ENCODE peak calls at places on chromosomes 4 and X, in five cellular contexts. M, J, T, H and S are unnamed samples.
A peak's percentile ranks its signal among the peaks of the same experiment; 100 is the strongest.

GRCh38 chrX:1618689-1619088 is 3.8 kb downstream of the ASMT start:
- DNase-seq in M (peak; percentile 39), J (no peak), T (no peak), H (no peak), S (no peak)

GRCh38 chr4:153514001-153514526 is 47.9 kb downstream of the TMEM131L start:
- DNase-seq in M (no peak), J (peak; percentile 54), T (no peak), H (peak; percentile 81), S (no peak)

GRCh38 chr4:48780867-48781219 is 764 bp upstream of the FRYL start:
- DNase-seq in M (no peak), J (no peak), T (peak; percentile 43), H (peak; percentile 52), S (no peak)

GRCh38 chr4:126790633-126791032 is 842.1 kb upstream of the INTU start:
- DNase-seq in M (no peak), J (no peak), T (no peak), H (peak; percentile 28), S (no peak)

GRCh38 chr4:123786955-123787354 is 390.4 kb downstream of the SPRY1 start:
- DNase-seq in M (no peak), J (no peak), T (no peak), H (no peak), S (no peak)

GRCh38 chrX:49079489-49080428 is at the start of gene WDR45:
- DNase-seq in M (peak; percentile 44), J (peak; percentile 75), T (peak; percentile 75), H (peak; percentile 59), S (peak; percentile 81)

GRCh38 chr4:141871086-141871485 is 234.7 kb downstream of the IL15 start:
- DNase-seq in M (no peak), J (no peak), T (no peak), H (no peak), S (no peak)

GRCh38 chrX:45157647-45158046 is 43.0 kb downstream of the DIPK2B start:
- DNase-seq in M (no peak), J (no peak), T (no peak), H (no peak), S (no peak)

GRCh38 chr4:76886848-76887441 is 11.0 kb downstream of the SOWAHB start:
- DNase-seq in M (no peak), J (no peak), T (no peak), H (no peak), S (no peak)

GRCh38 chrX:113522814-113523213 is 682.2 kb upstream of the AMOT start:
- DNase-seq in M (no peak), J (no peak), T (no peak), H (no peak), S (peak; percentile 17)

DNA sequence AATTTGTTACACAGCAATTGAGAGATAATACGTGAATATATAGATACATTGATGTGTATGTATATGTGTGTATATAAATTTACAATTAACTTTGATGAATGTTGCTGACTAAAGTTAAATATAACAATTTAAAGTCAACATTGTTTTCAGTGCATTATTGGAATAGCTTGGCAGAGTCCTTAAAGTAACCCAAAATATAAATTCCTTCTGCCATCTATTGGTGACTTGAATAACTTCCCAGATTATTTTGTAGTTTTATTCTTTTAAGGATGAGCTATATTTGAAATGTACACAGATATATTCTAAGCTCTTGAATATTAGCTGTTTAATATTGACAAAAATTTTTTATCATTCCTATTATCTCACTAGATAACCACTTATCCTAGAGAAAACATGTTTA is 298.2 kb upstream of the FSTL5 start:
- DNase-seq in M (no peak), J (peak; percentile 25), T (no peak), H (no peak), S (no peak)
- TF ChIP-seq CTCF in M (no peak), J (peak; percentile 50), T (no peak), H (no peak), S (no peak)

DNA sequence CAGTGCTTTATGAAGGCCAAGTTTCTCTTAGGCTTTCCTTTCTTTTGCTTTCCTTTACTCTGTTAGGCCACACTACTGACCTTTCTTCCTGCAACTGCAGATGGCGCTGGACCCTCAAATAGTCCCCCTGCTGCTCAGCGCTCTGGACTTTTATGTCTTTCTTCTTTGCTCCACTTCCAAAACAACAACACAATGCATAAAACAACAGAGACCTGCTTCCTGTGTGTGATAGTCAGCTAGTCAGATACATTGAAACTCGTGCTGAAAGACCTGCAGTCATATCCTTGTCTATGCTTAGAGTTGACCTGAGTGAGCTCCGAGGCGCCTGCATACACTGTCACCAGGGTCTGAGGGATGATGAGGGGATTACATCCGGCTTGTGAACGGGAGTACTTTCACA is 108.9 kb upstream of the TEX13D start:
- DNase-seq in M (peak; percentile 17), J (peak; percentile 57), T (no peak), H (no peak), S (no peak)
- TF ChIP-seq CTCF in M (peak; percentile 30), J (peak; percentile 53), T (no peak), H (no peak), S (no peak)

DNA sequence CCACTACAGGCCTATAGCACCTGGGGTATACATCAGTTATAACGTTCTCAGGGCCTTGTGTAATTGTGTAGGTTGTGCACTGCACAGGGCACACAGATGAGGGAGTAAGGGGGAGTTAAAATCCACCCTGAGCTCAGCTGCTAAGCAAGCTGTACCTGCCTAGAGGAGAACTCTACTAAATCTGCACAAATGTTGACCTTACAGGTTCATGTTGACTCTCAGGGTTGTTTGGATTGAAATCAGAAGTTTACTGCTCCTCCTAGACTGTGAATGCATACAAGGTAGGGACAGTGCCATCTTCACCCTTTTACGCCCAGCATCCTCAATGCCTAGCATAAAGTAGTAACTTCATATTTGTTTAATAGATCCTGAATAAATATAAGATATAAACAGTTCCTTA is 89.8 kb downstream of the SMARCA1 start:
- DNase-seq in M (no peak), J (no peak), T (no peak), H (no peak), S (no peak)
- TF ChIP-seq CTCF in M (no peak), J (no peak), T (no peak), H (no peak), S (no peak)

DNA sequence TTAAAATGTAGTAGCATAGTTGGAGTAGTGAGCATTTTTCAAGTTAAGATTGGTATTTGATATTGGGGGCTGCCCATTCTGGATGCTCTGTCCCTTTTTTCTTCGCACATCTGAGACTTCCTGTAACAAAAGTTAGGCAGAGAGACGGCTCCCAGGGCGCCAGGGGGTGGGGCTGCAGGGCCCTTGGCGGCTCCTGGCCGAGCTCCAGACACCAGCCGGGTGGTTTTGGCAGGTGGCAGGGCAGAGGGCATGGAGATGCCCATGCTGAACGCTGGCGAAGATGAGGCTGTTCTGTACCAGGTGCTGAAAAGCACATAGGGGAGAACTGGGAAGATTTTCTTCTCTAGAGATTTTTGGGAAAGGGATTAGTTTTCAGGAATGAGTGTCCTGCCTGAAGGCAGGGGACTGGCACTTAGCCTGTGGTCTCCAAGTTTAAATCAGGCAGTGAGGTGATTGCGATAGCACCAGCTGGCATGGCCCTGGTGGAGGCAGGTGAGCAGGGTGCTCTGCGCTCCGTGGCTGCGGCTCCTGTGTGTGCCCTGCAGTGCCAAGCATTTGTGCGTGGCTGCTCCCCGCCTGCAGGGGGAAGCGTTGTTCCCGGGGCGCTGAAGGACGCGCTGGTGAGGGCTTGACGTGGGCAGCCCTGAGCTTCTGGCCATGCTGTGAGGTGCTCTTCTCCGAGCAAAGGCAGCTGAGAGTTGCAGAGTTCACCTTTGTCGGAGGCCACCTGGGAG is 23.6 kb upstream of the HGFAC start:
- DNase-seq in M (peak; percentile 63), J (no peak), T (no peak), H (no peak), S (no peak)
- TF ChIP-seq CTCF in M (peak; percentile 33), J (peak; percentile 46), T (no peak), H (peak; percentile 48), S (no peak)

GRCh38 chrX:11789809-11790208 is 31.8 kb downstream of the MSL3 start:
- DNase-seq in M (no peak), J (no peak), T (no peak), H (no peak), S (no peak)

GRCh38 chrX:11786862-11787261 is 28.8 kb downstream of the MSL3 start:
- DNase-seq in M (no peak), J (no peak), T (no peak), H (no peak), S (no peak)

GRCh38 chrX:11784543-11784942 is 26.5 kb downstream of the MSL3 start:
- DNase-seq in M (no peak), J (no peak), T (no peak), H (no peak), S (no peak)

GRCh38 chrX:11791090-11791489 is 33.1 kb downstream of the MSL3 start:
- DNase-seq in M (peak; percentile 8), J (no peak), T (no peak), H (no peak), S (no peak)

DNA sequence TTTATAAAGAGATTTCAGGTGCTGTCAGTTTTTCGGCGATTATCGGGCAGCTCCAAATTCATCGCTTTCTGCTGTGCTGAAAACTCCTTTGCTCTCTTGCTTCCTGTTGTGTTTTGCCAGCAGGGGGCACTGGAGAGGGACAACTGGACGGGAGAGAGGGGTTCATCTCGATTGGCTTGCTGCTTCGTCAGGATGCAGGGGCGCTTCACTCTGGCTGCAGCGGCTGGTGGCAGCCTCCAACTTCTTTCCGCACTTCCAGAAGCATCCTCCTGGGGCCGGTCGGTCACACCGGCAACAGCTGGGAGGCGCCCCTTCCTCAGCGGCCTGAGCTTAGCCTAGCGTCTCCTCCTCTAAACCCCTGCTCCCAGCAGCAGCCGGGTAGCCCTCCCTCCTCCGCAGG is 29.5 kb downstream of the MSL3 start:
- DNase-seq in M (peak; percentile 85), J (peak; percentile 72), T (peak; percentile 71), H (peak; percentile 53), S (peak; percentile 21)
- TF ChIP-seq CTCF in M (peak; percentile 32), J (peak; percentile 66), T (peak; percentile 46), H (peak; percentile 79), S (peak; percentile 48)

DNA sequence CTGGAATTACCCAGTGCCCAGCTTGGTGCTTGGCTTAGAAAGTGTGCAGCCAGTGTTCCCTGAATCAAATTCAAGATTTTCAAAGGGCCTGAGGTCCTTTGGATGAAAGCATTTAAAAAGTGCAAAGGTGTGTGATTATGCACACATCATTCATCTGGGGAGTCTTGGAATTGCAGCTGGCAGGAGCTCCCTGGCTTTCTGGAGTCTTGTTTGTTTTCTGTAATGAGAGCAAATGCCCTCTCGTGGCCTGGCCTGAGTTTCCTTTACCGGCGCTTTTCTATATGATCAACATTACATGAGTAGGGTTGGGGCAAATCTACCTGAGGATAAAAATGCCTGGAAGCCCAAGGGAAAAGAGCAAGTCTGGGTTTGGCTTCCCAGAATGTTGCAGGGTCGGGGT is 24.6 kb upstream of the SORCS2 start:
- DNase-seq in M (no peak), J (no peak), T (no peak), H (no peak), S (no peak)
- TF ChIP-seq CTCF in M (no peak), J (no peak), T (no peak), H (peak; percentile 16), S (no peak)